ENCODE peak calls at places on chromosome 13, in nine cellular contexts. One of them, this sample, is unnamed.

GRCh38 chr13:50412046-50412617 is 396.9 kb downstream of the KCNRG start:
- DNase-seq in cardiac muscle cell: no peak
- DNase-seq in skeletal muscle cell: no peak
- DNase-seq in ascending aorta: no peak
- DNase-seq in GM23338: no peak
- DNase-seq in effector memory CD4-positive, alpha-beta T cell: no peak
- DNase-seq in psoas muscle: no peak
- DNase-seq in kidney epithelial cell: no peak
- DNase-seq in neural progenitor cell: no peak
- DNase-seq in this sample: no peak

GRCh38 chr13:23701191-23701590 is 131.0 kb downstream of the TNFRSF19 start:
- DNase-seq in cardiac muscle cell: no peak
- DNase-seq in skeletal muscle cell: no peak
- DNase-seq in ascending aorta: no peak
- DNase-seq in GM23338: no peak
- DNase-seq in effector memory CD4-positive, alpha-beta T cell: no peak
- DNase-seq in psoas muscle: no peak
- DNase-seq in kidney epithelial cell: no peak
- DNase-seq in neural progenitor cell: no peak
- DNase-seq in this sample: no peak

GRCh38 chr13:86174632-86175031 is 375.4 kb upstream of the SLITRK6 start:
- DNase-seq in cardiac muscle cell: no peak
- DNase-seq in skeletal muscle cell: no peak
- DNase-seq in ascending aorta: no peak
- DNase-seq in GM23338: peak; percentile 13
- DNase-seq in effector memory CD4-positive, alpha-beta T cell: no peak
- DNase-seq in psoas muscle: no peak
- DNase-seq in kidney epithelial cell: no peak
- DNase-seq in neural progenitor cell: no peak
- DNase-seq in this sample: no peak

GRCh38 chr13:39263033-39263432 is 224.8 kb downstream of the NHLRC3 start:
- DNase-seq in cardiac muscle cell: peak; percentile 58
- DNase-seq in skeletal muscle cell: no peak
- DNase-seq in ascending aorta: no peak
- DNase-seq in GM23338: peak; percentile 72
- DNase-seq in effector memory CD4-positive, alpha-beta T cell: no peak
- DNase-seq in psoas muscle: peak; percentile 13
- DNase-seq in kidney epithelial cell: no peak
- DNase-seq in neural progenitor cell: peak; percentile 49
- DNase-seq in this sample: peak; percentile 18

GRCh38 chr13:44273991-44274810 is 99.4 kb upstream of the SERP2 start:
- DNase-seq in cardiac muscle cell: no peak
- DNase-seq in skeletal muscle cell: no peak
- DNase-seq in ascending aorta: no peak
- DNase-seq in GM23338: no peak
- DNase-seq in effector memory CD4-positive, alpha-beta T cell: peak; percentile 29
- DNase-seq in psoas muscle: no peak
- DNase-seq in kidney epithelial cell: no peak
- DNase-seq in neural progenitor cell: no peak
- DNase-seq in this sample: no peak

GRCh38 chr13:24664726-24665409 is 15.3 kb upstream of the ATP12A start:
- DNase-seq in cardiac muscle cell: no peak
- DNase-seq in skeletal muscle cell: peak; percentile 66
- DNase-seq in ascending aorta: no peak
- DNase-seq in GM23338: no peak
- DNase-seq in effector memory CD4-positive, alpha-beta T cell: no peak
- DNase-seq in psoas muscle: no peak
- DNase-seq in kidney epithelial cell: no peak
- DNase-seq in neural progenitor cell: no peak
- DNase-seq in this sample: no peak

GRCh38 chr13:71798723-71799122 is 68.3 kb downstream of the DACH1 start:
- DNase-seq in cardiac muscle cell: no peak
- DNase-seq in skeletal muscle cell: no peak
- DNase-seq in ascending aorta: no peak
- DNase-seq in GM23338: no peak
- DNase-seq in effector memory CD4-positive, alpha-beta T cell: no peak
- DNase-seq in psoas muscle: no peak
- DNase-seq in kidney epithelial cell: no peak
- DNase-seq in neural progenitor cell: peak; percentile 37
- DNase-seq in this sample: no peak

GRCh38 chr13:39051157-39051556 is 12.9 kb downstream of the NHLRC3 start:
- DNase-seq in cardiac muscle cell: peak; percentile 64
- DNase-seq in skeletal muscle cell: peak; percentile 6
- DNase-seq in ascending aorta: no peak
- DNase-seq in GM23338: peak; percentile 46
- DNase-seq in effector memory CD4-positive, alpha-beta T cell: no peak
- DNase-seq in psoas muscle: no peak
- DNase-seq in kidney epithelial cell: peak; percentile 9
- DNase-seq in neural progenitor cell: peak; percentile 65
- DNase-seq in this sample: peak; percentile 36

GRCh38 chr13:106500450-106500849 is 35.0 kb downstream of the EFNB2 start:
- DNase-seq in cardiac muscle cell: no peak
- DNase-seq in skeletal muscle cell: no peak
- DNase-seq in ascending aorta: no peak
- DNase-seq in GM23338: no peak
- DNase-seq in effector memory CD4-positive, alpha-beta T cell: no peak
- DNase-seq in psoas muscle: no peak
- DNase-seq in kidney epithelial cell: no peak
- DNase-seq in neural progenitor cell: no peak
- DNase-seq in this sample: no peak

GRCh38 chr13:91058066-91058465 is 289.4 kb upstream of the MIR17HG start:
- DNase-seq in cardiac muscle cell: peak; percentile 66
- DNase-seq in skeletal muscle cell: no peak
- DNase-seq in ascending aorta: no peak
- DNase-seq in GM23338: peak; percentile 8
- DNase-seq in effector memory CD4-positive, alpha-beta T cell: no peak
- DNase-seq in psoas muscle: no peak
- DNase-seq in kidney epithelial cell: no peak
- DNase-seq in neural progenitor cell: peak; percentile 37
- DNase-seq in this sample: peak; percentile 19

GRCh38 chr13:108827637-108828036 is 198.2 kb downstream of the MYO16 start:
- DNase-seq in cardiac muscle cell: no peak
- DNase-seq in skeletal muscle cell: no peak
- DNase-seq in ascending aorta: no peak
- DNase-seq in GM23338: no peak
- DNase-seq in effector memory CD4-positive, alpha-beta T cell: no peak
- DNase-seq in psoas muscle: no peak
- DNase-seq in kidney epithelial cell: no peak
- DNase-seq in neural progenitor cell: no peak
- DNase-seq in this sample: no peak

GRCh38 chr13:35764359-35765015 is 288.0 kb upstream of the MAB21L1 start:
- DNase-seq in cardiac muscle cell: no peak
- DNase-seq in skeletal muscle cell: peak; percentile 65
- DNase-seq in ascending aorta: no peak
- DNase-seq in GM23338: no peak
- DNase-seq in effector memory CD4-positive, alpha-beta T cell: no peak
- DNase-seq in psoas muscle: no peak
- DNase-seq in kidney epithelial cell: no peak
- DNase-seq in neural progenitor cell: no peak
- DNase-seq in this sample: peak; percentile 38

GRCh38 chr13:41427700-41428099 is 29.6 kb upstream of the RGCC start:
- DNase-seq in cardiac muscle cell: no peak
- DNase-seq in skeletal muscle cell: no peak
- DNase-seq in ascending aorta: no peak
- DNase-seq in GM23338: no peak
- DNase-seq in effector memory CD4-positive, alpha-beta T cell: no peak
- DNase-seq in psoas muscle: no peak
- DNase-seq in kidney epithelial cell: no peak
- DNase-seq in neural progenitor cell: no peak
- DNase-seq in this sample: no peak

GRCh38 chr13:19606152-19606551 is 27.3 kb upstream of the MPHOSPH8 start:
- DNase-seq in cardiac muscle cell: no peak
- DNase-seq in skeletal muscle cell: no peak
- DNase-seq in ascending aorta: no peak
- DNase-seq in GM23338: no peak
- DNase-seq in effector memory CD4-positive, alpha-beta T cell: no peak
- DNase-seq in psoas muscle: no peak
- DNase-seq in kidney epithelial cell: no peak
- DNase-seq in neural progenitor cell: no peak
- DNase-seq in this sample: no peak

GRCh38 chr13:45623516-45624090 is 8.1 kb upstream of the ERICH6B start:
- DNase-seq in cardiac muscle cell: peak; percentile 37
- DNase-seq in skeletal muscle cell: no peak
- DNase-seq in ascending aorta: no peak
- DNase-seq in GM23338: peak; percentile 48
- DNase-seq in effector memory CD4-positive, alpha-beta T cell: no peak
- DNase-seq in psoas muscle: no peak
- DNase-seq in kidney epithelial cell: no peak
- DNase-seq in neural progenitor cell: peak; percentile 47
- DNase-seq in this sample: no peak

GRCh38 chr13:112486386-112487126 is 101.4 kb downstream of the TUBGCP3 start:
- DNase-seq in cardiac muscle cell: peak; percentile 46
- DNase-seq in skeletal muscle cell: no peak
- DNase-seq in ascending aorta: no peak
- DNase-seq in GM23338: no peak
- DNase-seq in effector memory CD4-positive, alpha-beta T cell: no peak
- DNase-seq in psoas muscle: no peak
- DNase-seq in kidney epithelial cell: no peak
- DNase-seq in neural progenitor cell: peak; percentile 4
- DNase-seq in this sample: no peak

GRCh38 chr13:73133536-73133935 is 74.7 kb downstream of the KLF5 start:
- DNase-seq in cardiac muscle cell: no peak
- DNase-seq in skeletal muscle cell: no peak
- DNase-seq in ascending aorta: no peak
- DNase-seq in GM23338: no peak
- DNase-seq in effector memory CD4-positive, alpha-beta T cell: no peak
- DNase-seq in psoas muscle: no peak
- DNase-seq in kidney epithelial cell: no peak
- DNase-seq in neural progenitor cell: no peak
- DNase-seq in this sample: no peak

GRCh38 chr13:27821566-27821965 is 29.3 kb downstream of the GSX1 start:
- DNase-seq in cardiac muscle cell: no peak
- DNase-seq in skeletal muscle cell: no peak
- DNase-seq in ascending aorta: no peak
- DNase-seq in GM23338: peak; percentile 86
- DNase-seq in effector memory CD4-positive, alpha-beta T cell: no peak
- DNase-seq in psoas muscle: no peak
- DNase-seq in kidney epithelial cell: no peak
- DNase-seq in neural progenitor cell: peak; percentile 74
- DNase-seq in this sample: no peak
- H3K4me3 ChIP-seq in cardiac muscle cell: no peak overlapping the region
- H3K4me3 ChIP-seq in skeletal muscle cell: no peak overlapping the region
- H3K4me3 ChIP-seq in ascending aorta: no peak overlapping the region
- H3K4me3 ChIP-seq in GM23338: peak overlapping the region; percentile 58
- H3K4me3 ChIP-seq in effector memory CD4-positive, alpha-beta T cell: no peak overlapping the region
- H3K4me3 ChIP-seq in psoas muscle: no peak overlapping the region
- H3K4me3 ChIP-seq in kidney epithelial cell: no peak overlapping the region
- H3K4me3 ChIP-seq in neural progenitor cell: peak overlapping the region; percentile 42
- H3K4me3 ChIP-seq in this sample: no peak overlapping the region

GRCh38 chr13:101919541-101920306 is 467.2 kb downstream of the ITGBL1 start:
- DNase-seq in cardiac muscle cell: peak; percentile 76
- DNase-seq in skeletal muscle cell: no peak
- DNase-seq in ascending aorta: no peak
- DNase-seq in GM23338: peak; percentile 77
- DNase-seq in effector memory CD4-positive, alpha-beta T cell: no peak
- DNase-seq in psoas muscle: no peak
- DNase-seq in kidney epithelial cell: no peak
- DNase-seq in neural progenitor cell: peak; percentile 83
- DNase-seq in this sample: no peak

GRCh38 chr13:101916108-101916757 is 463.8 kb downstream of the ITGBL1 start:
- DNase-seq in cardiac muscle cell: peak; percentile 63
- DNase-seq in skeletal muscle cell: no peak
- DNase-seq in ascending aorta: no peak
- DNase-seq in GM23338: peak; percentile 81
- DNase-seq in effector memory CD4-positive, alpha-beta T cell: no peak
- DNase-seq in psoas muscle: peak; percentile 17
- DNase-seq in kidney epithelial cell: no peak
- DNase-seq in neural progenitor cell: peak; percentile 84
- DNase-seq in this sample: no peak

GRCh38 chr13:101916758-101917474 is 464.4 kb downstream of the ITGBL1 start:
- DNase-seq in cardiac muscle cell: peak; percentile 16
- DNase-seq in skeletal muscle cell: no peak
- DNase-seq in ascending aorta: no peak
- DNase-seq in GM23338: peak; percentile 13
- DNase-seq in effector memory CD4-positive, alpha-beta T cell: no peak
- DNase-seq in psoas muscle: no peak
- DNase-seq in kidney epithelial cell: no peak
- DNase-seq in neural progenitor cell: peak; percentile 40
- DNase-seq in this sample: no peak

GRCh38 chr13:101917475-101917810 is 465.0 kb downstream of the ITGBL1 start:
- DNase-seq in cardiac muscle cell: no peak
- DNase-seq in skeletal muscle cell: no peak
- DNase-seq in ascending aorta: no peak
- DNase-seq in GM23338: peak; percentile 61
- DNase-seq in effector memory CD4-positive, alpha-beta T cell: no peak
- DNase-seq in psoas muscle: no peak
- DNase-seq in kidney epithelial cell: no peak
- DNase-seq in neural progenitor cell: peak; percentile 54
- DNase-seq in this sample: no peak

GRCh38 chr13:101917833-101918755 is 465.6 kb downstream of the ITGBL1 start:
- DNase-seq in cardiac muscle cell: no peak
- DNase-seq in skeletal muscle cell: no peak
- DNase-seq in ascending aorta: no peak
- DNase-seq in GM23338: peak; percentile 67
- DNase-seq in effector memory CD4-positive, alpha-beta T cell: no peak
- DNase-seq in psoas muscle: no peak
- DNase-seq in kidney epithelial cell: no peak
- DNase-seq in neural progenitor cell: peak; percentile 40
- DNase-seq in this sample: no peak
- H3K4me3 ChIP-seq in cardiac muscle cell: no peak overlapping the region
- H3K4me3 ChIP-seq in skeletal muscle cell: no peak overlapping the region
- H3K4me3 ChIP-seq in ascending aorta: no peak overlapping the region
- H3K4me3 ChIP-seq in GM23338: peak overlapping the region; percentile 70
- H3K4me3 ChIP-seq in effector memory CD4-positive, alpha-beta T cell: no peak overlapping the region
- H3K4me3 ChIP-seq in psoas muscle: no peak overlapping the region
- H3K4me3 ChIP-seq in kidney epithelial cell: no peak overlapping the region
- H3K4me3 ChIP-seq in neural progenitor cell: no peak overlapping the region
- H3K4me3 ChIP-seq in this sample: no peak overlapping the region

GRCh38 chr13:46795321-46795720 is 1.6 kb downstream of the ESD start:
- DNase-seq in cardiac muscle cell: no peak
- DNase-seq in skeletal muscle cell: no peak
- DNase-seq in ascending aorta: no peak
- DNase-seq in GM23338: peak; percentile 19
- DNase-seq in effector memory CD4-positive, alpha-beta T cell: no peak
- DNase-seq in psoas muscle: no peak
- DNase-seq in kidney epithelial cell: no peak
- DNase-seq in neural progenitor cell: peak; percentile 59
- DNase-seq in this sample: no peak
- H3K4me3 ChIP-seq in cardiac muscle cell: no peak overlapping the region
- H3K4me3 ChIP-seq in skeletal muscle cell: no peak overlapping the region
- H3K4me3 ChIP-seq in ascending aorta: no peak overlapping the region
- H3K4me3 ChIP-seq in GM23338: no peak overlapping the region
- H3K4me3 ChIP-seq in effector memory CD4-positive, alpha-beta T cell: peak overlapping the region; percentile 85
- H3K4me3 ChIP-seq in psoas muscle: peak overlapping the region; percentile 96
- H3K4me3 ChIP-seq in kidney epithelial cell: no peak overlapping the region
- H3K4me3 ChIP-seq in neural progenitor cell: peak overlapping the region; percentile 53
- H3K4me3 ChIP-seq in this sample: no peak overlapping the region

DNA sequence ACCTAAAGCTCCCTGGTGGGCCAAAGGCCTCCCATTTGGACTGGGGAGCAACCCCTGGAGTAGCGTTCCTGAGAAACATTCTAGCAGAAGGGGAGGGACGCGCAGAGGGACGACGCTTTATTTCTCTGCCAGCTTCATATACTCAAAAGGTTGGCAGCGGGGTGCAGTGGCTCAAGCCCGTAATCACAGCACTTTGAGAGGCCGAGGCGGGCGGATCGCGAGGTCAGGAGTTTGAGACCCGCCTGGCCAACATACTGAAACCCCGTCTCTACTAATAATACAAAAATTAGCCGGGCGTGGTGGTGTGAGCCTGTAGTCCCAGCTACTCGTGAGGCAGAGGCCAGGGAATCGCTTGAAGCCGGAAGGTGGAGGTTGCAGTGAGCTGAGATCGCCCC is 16.8 kb downstream of the RB1 start:
- DNase-seq in cardiac muscle cell: no peak
- DNase-seq in skeletal muscle cell: no peak
- DNase-seq in ascending aorta: no peak
- DNase-seq in GM23338: no peak
- DNase-seq in effector memory CD4-positive, alpha-beta T cell: no peak
- DNase-seq in psoas muscle: no peak
- DNase-seq in kidney epithelial cell: no peak
- DNase-seq in neural progenitor cell: no peak
- DNase-seq in this sample: no peak
- H3K4me3 ChIP-seq in cardiac muscle cell: no peak overlapping the region
- H3K4me3 ChIP-seq in skeletal muscle cell: no peak overlapping the region
- H3K4me3 ChIP-seq in ascending aorta: no peak overlapping the region
- H3K4me3 ChIP-seq in GM23338: no peak overlapping the region
- H3K4me3 ChIP-seq in effector memory CD4-positive, alpha-beta T cell: peak overlapping the region; percentile 51
- H3K4me3 ChIP-seq in psoas muscle: no peak overlapping the region
- H3K4me3 ChIP-seq in kidney epithelial cell: no peak overlapping the region
- H3K4me3 ChIP-seq in neural progenitor cell: no peak overlapping the region
- H3K4me3 ChIP-seq in this sample: no peak overlapping the region